ENCODE peak calls at places on chromosomes 6 and 20, in ten cellular contexts. U, H, I, B, P, S, Y, T, Z and X are unnamed samples.
A peak's percentile ranks its signal among the peaks of the same experiment; 100 is the strongest.

GRCh38 chr20:63293866-63294535 is 1.0 kb downstream of the COL20A1 start:
- DNase-seq in S (no peak), P (no peak), I (no peak), H (no peak), Y (no peak), Z (peak; percentile 55), T (no peak), U (no peak), B (no peak), X (no peak)

GRCh38 chr6:53481328-53481727 is 63.6 kb downstream of the GCLC start:
- DNase-seq in Y (no peak), T (no peak), B (no peak), U (no peak), H (no peak), S (no peak), P (no peak), I (no peak), Z (no peak), X (no peak)

GRCh38 chr6:54932622-54933021 is 86.1 kb downstream of the FAM83B start:
- DNase-seq in Y (no peak), H (no peak), S (no peak), P (no peak), T (no peak), I (no peak), Z (no peak), B (no peak), U (no peak), X (no peak)

GRCh38 chr20:44064501-44065400 is 122.2 kb downstream of the JPH2 start:
- DNase-seq in S (no peak), I (no peak), Z (peak; percentile 20), B (no peak), U (no peak), Y (no peak), H (no peak), P (no peak), T (no peak), X (no peak)

GRCh38 chr20:24957326-24957996 is 8.4 kb downstream of the CST7 start:
- DNase-seq in B (no peak), P (no peak), S (no peak), Z (no peak), Y (no peak), I (no peak), H (no peak), T (no peak), U (no peak), X (peak; percentile 17)

GRCh38 chr20:44033873-44034272 is 119.2 kb downstream of the TOX2 start:
- DNase-seq in H (no peak), I (no peak), T (no peak), Y (no peak), Z (no peak), B (no peak), S (no peak), U (no peak), P (no peak), X (no peak)

GRCh38 chr20:3621111-3621510 is 42.1 kb downstream of the GFRA4 start:
- DNase-seq in U (no peak), Y (no peak), H (no peak), Z (no peak), T (no peak), B (no peak), S (no peak), P (no peak), I (no peak), X (no peak)

GRCh38 chr6:149060300-149060984 is 257.1 kb upstream of the TAB2 start:
- DNase-seq in P (no peak), I (peak; percentile 89), T (no peak), Y (peak; percentile 52), S (peak; percentile 57), H (no peak), U (peak; percentile 35), Z (no peak), B (no peak), X (peak; percentile 49)

GRCh38 chr6:73309534-73309783 is 44.6 kb downstream of the DPPA5 start:
- DNase-seq in U (no peak), Z (no peak), P (no peak), H (no peak), I (no peak), Y (no peak), T (no peak), B (peak; percentile 40), S (no peak), X (no peak)

GRCh38 chr6:73314577-73315492 is 39.2 kb downstream of the DPPA5 start:
- DNase-seq in Y (no peak), U (peak; percentile 14), T (no peak), B (no peak), H (no peak), I (no peak), P (no peak), S (no peak), Z (no peak), X (no peak)

GRCh38 chr6:73309784-73310502 is 44.1 kb downstream of the DPPA5 start:
- DNase-seq in H (peak; percentile 55), B (peak; percentile 53), S (peak; percentile 63), I (peak; percentile 83), T (peak; percentile 59), Y (peak; percentile 32), Z (peak; percentile 93), U (peak; percentile 67), P (peak; percentile 81), X (peak; percentile 42)

GRCh38 chr6:73308712-73309533 is 45.2 kb downstream of the DPPA5 start:
- DNase-seq in I (peak; percentile 28), P (peak; percentile 61), H (peak; percentile 22), Y (no peak), S (no peak), Z (no peak), U (peak; percentile 40), T (peak; percentile 30), B (peak; percentile 39), X (no peak)
- TF ChIP-seq CTCF in I (no peak), P (no peak), H (peak; percentile 16), Y (no peak), S (no peak), Z (no peak), U (peak; percentile 40), T (peak; percentile 29), B (peak; percentile 4), X (no peak)

GRCh38 chr6:43950731-43951062 is 176.6 kb downstream of the MRPL14 start:
- DNase-seq in P (no peak), B (no peak), I (no peak), S (no peak), T (no peak), H (no peak), U (no peak), Z (no peak), Y (no peak), X (no peak)
- TF ChIP-seq CTCF in P (no peak), B (no peak), I (no peak), S (no peak), T (no peak), H (no peak), U (no peak), Z (no peak), Y (no peak), X (no peak)

GRCh38 chr6:137040393-137040792 is 4.4 kb downstream of the IL20RA start:
- DNase-seq in H (no peak), B (no peak), T (no peak), Y (no peak), U (no peak), Z (no peak), P (no peak), S (no peak), I (no peak), X (no peak)
- TF ChIP-seq CTCF in H (no peak), B (no peak), T (no peak), Y (no peak), U (no peak), Z (no peak), P (no peak), S (no peak), I (no peak), X (no peak)

DNA sequence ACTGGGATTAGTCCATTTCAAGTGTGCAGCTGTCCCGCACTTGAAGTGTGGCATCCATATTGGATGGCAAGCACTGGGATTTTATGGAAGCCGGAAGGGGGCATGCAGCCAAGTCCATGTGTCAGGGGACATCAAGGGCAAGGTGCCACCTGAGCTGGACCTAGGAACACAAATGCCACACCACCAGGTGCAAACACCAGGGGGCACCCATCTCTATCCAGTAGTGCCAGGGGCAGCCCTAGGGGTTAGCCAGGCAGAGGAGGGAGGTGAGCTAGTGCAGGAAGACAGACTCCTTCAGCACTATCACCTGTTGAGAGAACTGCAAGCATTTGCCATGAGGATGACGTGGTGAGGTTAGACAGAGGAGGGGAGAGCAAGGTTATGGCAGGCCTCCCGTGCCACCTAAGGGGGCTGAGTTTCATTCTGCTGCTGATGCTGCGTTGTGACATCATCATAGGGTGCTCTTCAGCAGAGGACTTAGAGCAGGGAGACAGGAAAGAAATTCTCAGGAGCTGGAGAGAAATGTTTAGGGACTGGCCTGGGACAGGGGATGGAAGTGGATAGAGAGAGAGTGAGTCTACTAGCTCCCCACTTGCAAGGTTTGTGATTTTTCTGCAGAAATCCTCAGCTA is 192.6 kb upstream of the SLC24A3 start:
- DNase-seq in Y (no peak), B (no peak), T (no peak), U (no peak), I (no peak), P (no peak), S (no peak), H (no peak), Z (no peak), X (no peak)
- TF ChIP-seq CTCF in Y (no peak), B (no peak), T (no peak), U (no peak), I (no peak), P (no peak), S (no peak), H (no peak), Z (no peak), X (no peak)

GRCh38 chr6:34791842-34792604 is at the start of gene BLTP3A:
- DNase-seq in T (peak; percentile 66), Y (peak; percentile 71), S (peak; percentile 92), I (peak; percentile 91), B (peak; percentile 50), Z (peak; percentile 94), H (peak; percentile 49), U (peak; percentile 75), P (peak; percentile 68), X (peak; percentile 80)
- TF ChIP-seq CTCF in T (no peak), Y (no peak), S (no peak), I (peak; percentile 12), B (no peak), Z (no peak), H (no peak), U (no peak), P (no peak), X (no peak)

DNA sequence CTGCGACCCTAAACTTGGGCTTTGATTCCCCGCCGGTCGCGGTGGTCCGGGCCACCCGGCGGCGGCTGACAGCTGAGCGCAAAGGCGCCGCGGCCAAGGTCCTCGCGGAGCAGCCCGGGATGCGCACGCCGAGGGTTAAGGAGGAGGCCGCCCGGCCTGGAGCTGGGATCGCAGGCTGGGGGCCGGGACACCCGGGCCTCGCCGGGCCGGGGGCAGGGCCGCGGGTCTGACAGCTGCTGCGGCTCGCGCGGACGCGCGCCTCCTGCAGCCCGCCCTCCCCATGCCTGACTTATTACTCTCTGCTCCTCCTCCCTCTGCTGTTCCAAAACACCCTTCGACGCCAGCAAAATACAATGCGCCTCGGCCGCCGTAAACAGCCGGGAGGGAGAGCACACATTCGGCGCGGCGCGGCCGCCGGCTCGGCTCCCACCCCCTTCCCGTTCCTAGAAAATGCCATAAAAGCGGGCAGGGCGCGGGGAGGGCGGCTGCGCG is 743 bp downstream of the BACH2 start:
- DNase-seq in H (peak; percentile 69), S (peak; percentile 79), T (peak; percentile 64), U (peak; percentile 71), I (peak; percentile 55), Y (peak; percentile 79), B (peak; percentile 56), P (peak; percentile 64), Z (peak; percentile 82), X (peak; percentile 56)
- TF ChIP-seq CTCF in H (no peak), S (peak; percentile 16), T (no peak), U (peak; percentile 2), I (no peak), Y (no peak), B (peak; percentile 21), P (no peak), Z (no peak), X (no peak)